ENCODE peak calls at places on chromosomes 7 and 10, in seven cellular contexts. V is foreskin fibroblast, E is cardiac fibroblast, D is Calu3, T is Panc1, H is adrenal gland, C is BJ. F is an unnamed sample.

GRCh38 chr10:32650246-32650655 is 204.3 kb downstream of the CCDC7 start:
- DNase-seq in T (no peak), V (no peak), D (no peak), H (no peak), C (no peak), E (no peak), F (no peak)

GRCh38 chr10:28470873-28471704 is 61.8 kb upstream of the WAC start:
- DNase-seq in T (no peak), V (no peak), C (no peak), H (no peak), D (no peak), E (no peak), F (no peak)

GRCh38 chr10:86651021-86651471 is 3.3 kb upstream of the OPN4 start:
- DNase-seq in C (no peak), E (no peak), V (no peak), D (no peak), T (no peak), H (no peak), F (no peak)

GRCh38 chr10:71406878-71407277 is 10.2 kb downstream of the CDH23 start:
- DNase-seq in V (no peak), H (peak), C (no peak), D (no peak), E (no peak), T (no peak), F (no peak)

GRCh38 chr7:71780282-71780681 is 631.9 kb downstream of the CALN1 start:
- DNase-seq in V (no peak), D (no peak), C (no peak), E (no peak), T (no peak), H (no peak), F (no peak)

GRCh38 chr10:110008518-110009339 is 945 bp downstream of the ADD3 start:
- DNase-seq in V (no peak), H (peak), T (no peak), E (no peak), D (peak), C (no peak), F (peak)

GRCh38 chr10:103854687-103855423 is 521 bp downstream of the SH3PXD2A start:
- DNase-seq in E (no peak), V (no peak), H (no peak), T (no peak), D (peak), C (no peak), F (peak)

GRCh38 chr10:48554668-48555067 is 50.2 kb downstream of the ARHGAP22 start:
- DNase-seq in T (no peak), H (no peak), D (no peak), V (no peak), C (no peak), E (peak), F (no peak)

GRCh38 chr7:7201583-7202374 is 19.4 kb downstream of the C1GALT1 start:
- DNase-seq in C (no peak), T (no peak), V (no peak), E (no peak), H (no peak), D (peak), F (no peak)

GRCh38 chr7:73918926-73919693 is 58.2 kb downstream of the TMEM270 start:
- DNase-seq in H (peak), E (no peak), T (no peak), D (no peak), C (no peak), V (no peak), F (no peak)

GRCh38 chr10:6083523-6084475 is 5.0 kb upstream of the RBM17 start:
- DNase-seq in V (peak), D (no peak), T (no peak), C (no peak), E (peak), H (no peak), F (no peak)

GRCh38 chr10:73161079-73161478 is 6.7 kb downstream of the ECD start:
- DNase-seq in E (no peak), D (no peak), H (no peak), C (no peak), V (no peak), T (no peak), F (no peak)

GRCh38 chr10:61793760-61794713 is 107.5 kb upstream of the ARID5B start:
- DNase-seq in C (peak), H (no peak), E (peak), V (peak), D (no peak), T (no peak), F (no peak)

GRCh38 chr7:123849855-123850254 is 4.9 kb downstream of the HYAL4 start:
- DNase-seq in D (no peak), H (no peak), C (no peak), T (no peak), V (no peak), E (no peak), F (no peak)

GRCh38 chr7:74654811-74655210 is 2.7 kb upstream of the GTF2I start:
- DNase-seq in T (no peak), D (no peak), V (no peak), E (no peak), C (no peak), H (no peak), F (no peak)

GRCh38 chr10:7354330-7355047 is 56.3 kb downstream of the SFMBT2 start:
- DNase-seq in T (no peak), V (peak), E (peak), C (no peak), D (no peak), H (no peak), F (no peak)

GRCh38 chr10:22252801-22253577 is 35.2 kb upstream of the EBLN1 start:
- DNase-seq in H (no peak), D (peak), T (no peak), E (no peak), C (no peak), V (no peak), F (peak)

GRCh38 chr7:96508371-96508770 is 186.5 kb upstream of the SLC25A13 start:
- DNase-seq in C (no peak), E (peak), T (no peak), H (peak), V (no peak), D (no peak), F (no peak)

GRCh38 chr7:22853674-22854157 is 31.1 kb upstream of the TOMM7 start:
- DNase-seq in C (no peak), E (peak), T (no peak), H (peak), D (no peak), V (no peak), F (no peak)

GRCh38 chr7:11261470-11261869 is 287.8 kb downstream of the PHF14 start:
- DNase-seq in D (peak), V (no peak), T (no peak), H (peak), C (no peak), E (no peak), F (no peak)

GRCh38 chr10:30413996-30414576 is 19.9 kb upstream of the MAP3K8 start:
- DNase-seq in V (no peak), C (no peak), D (peak), H (peak), T (no peak), E (peak), F (no peak)

GRCh38 chr10:5493698-5494097 is 5.7 kb downstream of the CALML5 start:
- DNase-seq in C (no peak), V (no peak), D (no peak), T (no peak), E (no peak), H (no peak), F (no peak)

GRCh38 chr10:92387289-92387940 is 96.4 kb downstream of the MARCHF5 start:
- DNase-seq in D (peak), H (no peak), V (peak), C (no peak), E (peak), T (no peak), F (no peak)

GRCh38 chr7:29231671-29232267 is 37.2 kb downstream of the CHN2 start:
- DNase-seq in H (no peak), E (no peak), C (no peak), V (no peak), T (no peak), D (no peak), F (no peak)

GRCh38 chr7:43602271-43602670 is 19.4 kb downstream of the STK17A start:
- DNase-seq in E (no peak), V (no peak), C (no peak), D (no peak), T (no peak), H (no peak), F (no peak)

GRCh38 chr7:93442478-93443224 is 131.9 kb downstream of the CALCR start:
- DNase-seq in D (peak), E (peak), V (peak), H (no peak), C (no peak), T (peak), F (no peak)
- TF ChIP-seq CTCF in D (peak), E (peak), V (peak), H (peak), C (peak), T (peak), F (no peak)

GRCh38 chr10:24784923-24785322 is 61.2 kb upstream of the ARHGAP21 start:
- DNase-seq in C (no peak), E (no peak), T (no peak), H (no peak), V (no peak), D (no peak), F (no peak)

GRCh38 chr10:24790073-24790472 is 66.4 kb upstream of the ARHGAP21 start:
- DNase-seq in T (no peak), E (no peak), V (no peak), C (no peak), H (no peak), D (no peak), F (no peak)

GRCh38 chr10:24791129-24791733 is 67.5 kb upstream of the ARHGAP21 start:
- DNase-seq in T (no peak), C (no peak), D (no peak), E (no peak), H (peak), V (no peak), F (no peak)

GRCh38 chr10:24793648-24794379 is 70.1 kb upstream of the ARHGAP21 start:
- DNase-seq in H (no peak), C (no peak), E (peak), D (no peak), V (peak), T (no peak), F (no peak)

GRCh38 chr10:24790599-24790998 is 66.9 kb upstream of the ARHGAP21 start:
- DNase-seq in E (peak), V (no peak), D (no peak), H (no peak), T (no peak), C (no peak), F (no peak)
- TF ChIP-seq CTCF in E (no peak), V (no peak), D (no peak), H (no peak), T (no peak), C (no peak), F (no peak)

GRCh38 chr7:144437370-144438191 is 34.1 kb upstream of the NOBOX start:
- DNase-seq in E (peak), H (peak), C (peak), V (peak), D (peak), T (peak), F (peak)
- TF ChIP-seq CTCF in E (peak), H (peak), C (peak), V (peak), D (peak), T (peak), F (peak)

DNA sequence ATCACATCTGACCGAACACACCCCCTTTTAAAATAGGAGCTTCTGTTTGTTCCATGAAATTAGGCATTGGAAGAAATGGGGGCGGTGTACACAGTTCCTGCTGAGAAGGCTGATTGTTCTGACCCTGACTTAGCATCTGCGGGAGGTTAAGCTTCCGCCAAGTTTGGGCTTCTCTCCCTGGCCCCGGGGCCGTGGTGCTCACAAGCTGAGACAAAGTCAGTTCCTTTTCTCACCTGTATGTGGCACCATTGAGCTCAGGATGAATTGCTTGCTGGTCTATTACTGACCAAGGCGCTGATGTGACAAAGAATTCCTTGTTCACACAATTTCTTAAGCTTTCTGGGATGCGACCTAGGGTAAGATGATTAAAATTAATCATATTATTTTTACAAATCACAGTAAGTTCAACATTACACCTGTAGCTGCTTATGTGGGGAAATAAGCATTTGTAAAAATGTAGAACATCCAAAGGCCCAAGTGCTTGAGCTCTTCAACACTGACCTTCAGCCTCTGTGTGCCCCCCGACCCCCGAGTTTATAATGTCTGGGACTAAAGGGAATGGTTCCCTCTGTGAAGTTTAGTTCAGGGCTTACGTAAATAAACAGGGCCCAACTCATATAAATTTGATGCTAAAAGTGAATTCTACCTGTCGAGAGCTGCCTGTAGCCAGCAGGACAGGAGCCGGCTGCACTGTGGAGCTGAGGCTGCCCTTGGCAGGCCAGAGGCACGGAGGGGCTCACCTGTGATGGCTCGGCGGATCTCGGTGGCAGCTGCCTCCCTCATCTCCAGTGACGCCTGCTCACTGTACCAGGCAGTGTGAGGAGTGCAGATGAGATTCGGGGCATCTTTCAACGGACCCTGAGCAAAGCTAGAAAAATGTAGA is 50.8 kb downstream of the ZRANB1 start:
- DNase-seq in C (no peak), V (peak), E (peak), H (peak), D (peak), T (peak), F (peak)
- TF ChIP-seq CTCF in C (peak), V (peak), E (peak), H (peak), D (peak), T (peak), F (peak)

GRCh38 chr7:114795475-114795874 is 126.4 kb upstream of the MDFIC start:
- DNase-seq in D (no peak), E (peak), C (no peak), V (no peak), H (no peak), T (no peak), F (no peak)
- TF ChIP-seq CTCF in D (no peak), E (no peak), C (no peak), V (no peak), H (no peak), T (no peak), F (no peak)

GRCh38 chr10:63866747-63867140 is 345.5 kb downstream of the REEP3 start:
- DNase-seq in H (no peak), E (peak), V (peak), C (no peak), D (peak), T (peak), F (no peak)
- TF ChIP-seq CTCF in H (no peak), E (peak), V (no peak), C (no peak), D (peak), T (peak), F (no peak)